ENCODE peak calls at places on chromosomes 13 and 19, in ten cellular contexts. E, N, A, Q, O, W, V, D, I and F are unnamed samples.

GRCh38 chr13:36788276-36788675 is 30.7 kb upstream of the RFXAP start:
- DNase-seq in E (no peak), N (no peak), A (no peak), Q (no peak), O (peak), W (no peak), V (no peak), D (no peak), I (no peak), F (no peak)

GRCh38 chr19:805600-806550 is 8.6 kb downstream of the PTBP1 start:
- DNase-seq in E (no peak), N (no peak), A (no peak), Q (no peak), O (no peak), W (no peak), V (peak), D (no peak), I (no peak), F (no peak)

GRCh38 chr13:109804654-109805053 is 18.3 kb upstream of the IRS2 start:
- DNase-seq in E (no peak), N (no peak), A (no peak), Q (no peak), O (no peak), W (no peak), V (no peak), D (no peak), I (no peak), F (no peak)

GRCh38 chr19:40802300-40803169 is 3.5 kb downstream of the EGLN2 start:
- DNase-seq in E (no peak), N (no peak), A (no peak), Q (peak), O (no peak), W (no peak), V (peak), D (no peak), I (no peak), F (no peak)

GRCh38 chr19:14476663-14477401 is 1.7 kb upstream of the PTGER1 start:
- DNase-seq in E (no peak), N (no peak), A (no peak), Q (no peak), O (peak), W (peak), V (no peak), D (no peak), I (no peak), F (no peak)

GRCh38 chr13:91764527-91764926 is 366.1 kb downstream of the GPC5 start:
- DNase-seq in E (no peak), N (no peak), A (no peak), Q (no peak), O (no peak), W (no peak), V (no peak), D (no peak), I (no peak), F (no peak)

GRCh38 chr13:78603240-78603947 is at the start of gene POU4F1:
- DNase-seq in E (peak), N (no peak), A (no peak), Q (peak), O (no peak), W (no peak), V (no peak), D (no peak), I (no peak), F (no peak)

GRCh38 chr19:46461537-46461936 is 9.8 kb downstream of the PNMA8A start:
- DNase-seq in E (no peak), N (no peak), A (no peak), Q (no peak), O (no peak), W (no peak), V (no peak), D (no peak), I (no peak), F (no peak)

GRCh38 chr19:18733196-18733647 is 49.7 kb downstream of the CRTC1 start:
- DNase-seq in E (no peak), N (no peak), A (no peak), Q (no peak), O (no peak), W (no peak), V (no peak), D (no peak), I (peak), F (peak)

GRCh38 chr13:29523199-29523931 is 72.1 kb downstream of the SLC7A1 start:
- DNase-seq in E (no peak), N (no peak), A (no peak), Q (no peak), O (no peak), W (no peak), V (peak), D (no peak), I (no peak), F (no peak)